ENCODE peak calls at places on chromosomes 2 and 18, in six cellular contexts. B is activated T-cell treated with anti-CD3 and anti-CD28 coated beads for 1 hour; E is CD8-positive, alpha-beta T cell; R is endodermal cell; V is AG04449; I is T1000. W is an unnamed sample.
A peak's percentile ranks its signal among the peaks of the same experiment; 100 is the strongest.

GRCh38 chr2:201949036-201950012 is 84.3 kb upstream of the FZD7 start:
- DNase-seq in E (no peak), R (peak; percentile 87), V (no peak), B (no peak), I (no peak), W (no peak)

GRCh38 chr2:1137992-1138391 is 187.3 kb downstream of the SNTG2 start:
- DNase-seq in V (no peak), R (no peak), I (no peak), B (no peak), E (no peak), W (no peak)

GRCh38 chr2:232473467-232473890 is 14.2 kb downstream of the ECEL1 start:
- DNase-seq in R (peak; percentile 20), E (no peak), I (no peak), V (no peak), B (no peak), W (no peak)

GRCh38 chr2:101806123-101806522 is 108.6 kb downstream of the MAP4K4 start:
- DNase-seq in E (no peak), I (peak; percentile 66), V (no peak), R (peak; percentile 67), B (no peak), W (no peak)

GRCh38 chr2:134079373-134079772 is 174.5 kb upstream of the MGAT5 start:
- DNase-seq in V (no peak), B (no peak), I (no peak), E (no peak), R (no peak), W (no peak)

GRCh38 chr18:47868744-47869143 is 61.7 kb downstream of the SMAD2 start:
- DNase-seq in R (no peak), I (no peak), E (no peak), B (no peak), V (no peak), W (no peak)

GRCh38 chr2:154226931-154227330 is 355.2 kb downstream of the GALNT13 start:
- DNase-seq in B (no peak), E (no peak), V (no peak), R (no peak), I (no peak), W (no peak)

GRCh38 chr2:133591164-133591563 is 22.9 kb upstream of the NCKAP5 start:
- DNase-seq in V (no peak), R (no peak), B (no peak), I (no peak), E (no peak), W (no peak)

GRCh38 chr2:3557588-3558204 is 437 bp downstream of the RNASEH1 start:
- DNase-seq in I (no peak), V (no peak), B (no peak), R (no peak), E (no peak), W (no peak)

GRCh38 chr2:9144617-9145016 is 62.0 kb upstream of the ASAP2 start:
- DNase-seq in E (no peak), B (no peak), R (no peak), V (no peak), I (no peak), W (no peak)

GRCh38 chr2:138275881-138276280 is 225.7 kb upstream of the SPOPL start:
- DNase-seq in I (no peak), B (no peak), E (no peak), R (no peak), V (no peak), W (no peak)

GRCh38 chr2:46485002-46485401 is 5.6 kb downstream of the TMEM247 start:
- DNase-seq in V (no peak), E (no peak), B (no peak), R (no peak), I (no peak), W (no peak)

GRCh38 chr2:122390406-122390805 is 635.0 kb downstream of the TSN start:
- DNase-seq in V (no peak), I (no peak), E (no peak), R (no peak), B (no peak), W (no peak)

GRCh38 chr18:68714707-68715496 is at the start of gene TMX3:
- DNase-seq in V (peak; percentile 33), B (peak; percentile 86), E (peak; percentile 89), I (peak; percentile 66), R (peak; percentile 96), W (peak; percentile 88)

GRCh38 chr2:81266106-81266505 is 961.6 kb upstream of the LRRTM1 start:
- DNase-seq in E (no peak), I (no peak), R (peak; percentile 67), B (no peak), V (no peak), W (no peak)

GRCh38 chr18:49876536-49876935 is 63.2 kb upstream of the ACAA2 start:
- DNase-seq in E (no peak), R (no peak), V (no peak), I (no peak), B (no peak), W (no peak)

GRCh38 chr2:66717491-66717890 is 282.6 kb downstream of the MEIS1 start:
- DNase-seq in R (no peak), I (no peak), E (no peak), B (no peak), V (no peak), W (no peak)

GRCh38 chr18:50051288-50051687 is 143.7 kb downstream of the MYO5B start:
- DNase-seq in V (no peak), B (no peak), R (peak; percentile 65), I (no peak), E (no peak), W (no peak)

GRCh38 chr2:71853858-71854257 is 293.8 kb downstream of the CYP26B1 start:
- DNase-seq in B (no peak), R (peak; percentile 21), V (no peak), I (no peak), E (no peak), W (no peak)

W was measured in CD4-positive, CD25-positive, alpha-beta regulatory T cell.